ENCODE peak calls at places on chromosomes 13 and 19, in five cellular contexts. H is HepG2, R is H1, E is NT2/D1, C is GM12878. M is an unnamed sample.

GRCh38 chr19:41218615-41219507 is at the start of gene AXL:
- DNase-seq in C (no peak), R (peak; percentile 78), E (peak; percentile 51), H (peak; percentile 25), M (no peak)

GRCh38 chr19:11964496-11964857 is 363 bp upstream of the ZNF763 start:
- DNase-seq in R (no peak), E (no peak), C (no peak), H (peak; percentile 17), M (no peak)

GRCh38 chr13:104414771-104415170 is 1348.6 kb upstream of the SLC10A2 start:
- DNase-seq in C (no peak), R (no peak), H (no peak), E (no peak), M (no peak)

GRCh38 chr19:12482505-12482886 is 2.1 kb downstream of the ZNF709 start:
- DNase-seq in E (no peak), C (peak; percentile 33), H (no peak), R (no peak), M (no peak)

GRCh38 chr19:55418185-55418584 is 10.6 kb upstream of the UBE2S start:
- DNase-seq in R (peak; percentile 41), H (peak; percentile 70), E (peak; percentile 70), C (no peak), M (peak; percentile 74)

GRCh38 chr13:101567841-101568240 is 115.4 kb downstream of the ITGBL1 start:
- DNase-seq in E (no peak), R (no peak), H (no peak), C (no peak), M (no peak)

GRCh38 chr19:41998246-41999020 is 4.4 kb upstream of the ATP1A3 start:
- DNase-seq in R (no peak), C (no peak), E (peak; percentile 33), H (peak; percentile 17), M (peak; percentile 83)

GRCh38 chr13:66210677-66211076 is 1019.5 kb downstream of the PCDH9 start:
- DNase-seq in E (no peak), R (no peak), C (no peak), H (no peak), M (no peak)

GRCh38 chr13:92768592-92768991 is 458.0 kb upstream of the GPC6 start:
- DNase-seq in R (no peak), C (no peak), E (no peak), H (no peak), M (no peak)

GRCh38 chr13:80850771-80851170 is 509.8 kb upstream of the SPRY2 start:
- DNase-seq in R (no peak), E (no peak), H (no peak), C (no peak), M (no peak)

GRCh38 chr19:46850228-46851203 is at the start of gene AP2S1:
- DNase-seq in H (peak; percentile 99), C (peak; percentile 98), E (peak; percentile 93), R (peak; percentile 91), M (peak; percentile 93)

GRCh38 chr19:34503546-34504272 is 22.2 kb downstream of the WTIP start:
- DNase-seq in R (no peak), H (no peak), E (no peak), C (no peak), M (no peak)

GRCh38 chr13:27728271-27728670 is 64.0 kb upstream of the GSX1 start:
- DNase-seq in R (no peak), E (no peak), C (no peak), H (no peak), M (no peak)

GRCh38 chr13:33490461-33491327 is 205.1 kb upstream of the STARD13 start:
- DNase-seq in H (no peak), C (no peak), E (no peak), R (peak; percentile 33), M (no peak)

GRCh38 chr13:73429691-73430090 is 370.9 kb downstream of the KLF5 start:
- DNase-seq in R (no peak), H (no peak), C (no peak), E (no peak), M (no peak)

GRCh38 chr13:111972261-111972780 is 94.6 kb upstream of the SOX1 start:
- DNase-seq in C (no peak), R (no peak), E (no peak), H (no peak), M (no peak)

GRCh38 chr13:44274838-44275237 is 98.8 kb upstream of the SERP2 start:
- DNase-seq in C (no peak), E (no peak), H (no peak), R (no peak), M (no peak)

GRCh38 chr19:694481-695349 is 537 bp downstream of the PRSS57 start:
- DNase-seq in C (no peak), E (no peak), H (no peak), R (no peak), M (no peak)

GRCh38 chr19:51471527-51471926 is 6.8 kb upstream of the CEACAM18 start:
- DNase-seq in R (no peak), E (no peak), C (no peak), H (no peak), M (no peak)

GRCh38 chr13:65914707-65915106 is 1315.4 kb downstream of the PCDH9 start:
- DNase-seq in R (no peak), H (no peak), E (no peak), C (no peak), M (no peak)

GRCh38 chr13:65679240-65679639 is 1550.9 kb downstream of the PCDH9 start:
- DNase-seq in H (no peak), R (no peak), C (no peak), E (no peak), M (no peak)

GRCh38 chr19:45779231-45780145 is 2.8 kb downstream of the DMPK start:
- DNase-seq in H (peak; percentile 63), R (peak; percentile 77), C (peak; percentile 63), E (no peak), M (peak; percentile 95)

GRCh38 chr13:107788464-107789165 is 426.7 kb downstream of the LIG4 start:
- DNase-seq in R (no peak), C (no peak), E (no peak), H (no peak), M (no peak)

GRCh38 chr19:32647361-32647760 is 27.6 kb downstream of the ANKRD27 start:
- DNase-seq in H (no peak), E (no peak), C (no peak), R (no peak), M (no peak)

GRCh38 chr13:80337011-80337688 is 3.8 kb downstream of the SPRY2 start:
- DNase-seq in E (no peak), R (no peak), C (no peak), H (no peak), M (no peak)

GRCh38 chr19:1399745-1400144 is 1.6 kb downstream of the GAMT start:
- DNase-seq in H (no peak), R (no peak), C (no peak), E (no peak), M (no peak)

GRCh38 chr13:101514695-101515275 is 62.3 kb downstream of the ITGBL1 start:
- DNase-seq in C (no peak), E (no peak), R (no peak), H (peak; percentile 48), M (peak; percentile 3)

GRCh38 chr13:60572003-60572792 is 175.2 kb downstream of the TDRD3 start:
- DNase-seq in E (no peak), H (peak; percentile 83), C (no peak), R (no peak), M (no peak)

GRCh38 chr13:49956131-49956530 is 20.0 kb upstream of the SPRYD7 start:
- DNase-seq in H (no peak), R (no peak), E (no peak), C (no peak), M (no peak)

GRCh38 chr13:80586356-80586755 is 245.4 kb upstream of the SPRY2 start:
- DNase-seq in R (no peak), C (no peak), H (no peak), E (no peak), M (no peak)

GRCh38 chr13:47067296-47067695 is 170.4 kb upstream of the HTR2A start:
- DNase-seq in C (no peak), R (no peak), E (no peak), H (no peak), M (no peak)

GRCh38 chr13:45847554-45848224 is 3.9 kb downstream of the SIAH3 start:
- DNase-seq in E (no peak), R (no peak), C (no peak), H (no peak), M (no peak)

GRCh38 chr13:109465151-109465550 is 321.2 kb downstream of the IRS2 start:
- DNase-seq in C (no peak), H (no peak), R (no peak), E (no peak), M (no peak)

GRCh38 chr13:83765796-83766195 is 116.5 kb downstream of the SLITRK1 start:
- DNase-seq in H (no peak), E (no peak), R (no peak), C (no peak), M (no peak)
- TF ChIP-seq SUZ12 in H (no peak), E (no peak), R (no peak), C (no peak), M (no peak)

GRCh38 chr13:26377038-26377437 is 123.1 kb downstream of the CDK8 start:
- DNase-seq in R (peak; percentile 7), H (peak; percentile 28), E (peak; percentile 1), C (no peak), M (peak; percentile 15)
- TF ChIP-seq SUZ12 in R (no peak), H (no peak), E (no peak), C (no peak), M (no peak)

DNA sequence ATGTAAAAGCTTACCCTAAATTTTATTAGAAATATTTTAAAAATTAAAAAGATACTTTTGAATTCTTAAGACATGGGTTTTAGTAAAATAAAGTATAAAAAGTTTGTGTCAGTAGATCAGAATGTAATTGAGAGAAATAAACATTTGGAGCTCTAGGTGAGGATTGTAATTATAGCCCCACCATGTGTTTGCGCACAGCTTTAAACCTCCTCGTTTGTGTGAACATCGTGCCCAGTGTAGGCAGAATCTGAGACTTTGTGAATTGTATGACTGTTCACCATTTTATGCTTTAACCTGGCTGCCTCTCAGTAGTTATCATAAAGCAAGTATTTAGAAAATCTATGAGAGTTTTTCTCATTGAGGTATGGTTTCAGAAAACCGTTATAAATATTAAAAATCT is 29.1 kb downstream of the CUL4A start:
- DNase-seq in R (no peak), E (no peak), H (no peak), C (no peak), M (no peak)
- TF ChIP-seq SUZ12 in R (no peak), E (no peak), H (no peak), C (no peak), M (no peak)

GRCh38 chr19:49560358-49560900 is 19.9 kb downstream of the NOSIP start:
- DNase-seq in C (no peak), E (no peak), H (no peak), R (no peak), M (no peak)

GRCh38 chr19:49557641-49558325 is 22.6 kb downstream of the NOSIP start:
- DNase-seq in H (no peak), C (no peak), E (no peak), R (no peak), M (no peak)

GRCh38 chr19:49558591-49558990 is 21.8 kb downstream of the NOSIP start:
- DNase-seq in R (no peak), C (no peak), E (no peak), H (no peak), M (no peak)

GRCh38 chr19:49559443-49559842 is 20.9 kb downstream of the NOSIP start:
- DNase-seq in H (no peak), R (no peak), E (no peak), C (no peak), M (no peak)

GRCh38 chr19:49559928-49560327 is 20.4 kb downstream of the NOSIP start:
- DNase-seq in E (no peak), H (no peak), C (no peak), R (no peak), M (no peak)
- TF ChIP-seq SUZ12 in E (no peak), H (no peak), C (no peak), R (no peak), M (no peak)

M was measured in HEK293T.